ENCODE peak calls at places on chromosomes 4 and X, in seven cellular contexts. J, R, I, H, Y, P and S are unnamed samples.

GRCh38 chr4:13302876-13303275 is 181.3 kb downstream of the RAB28 start:
- DNase-seq in I (no peak), P (no peak), R (no peak), H (no peak), Y (no peak), J (no peak), S (no peak)

GRCh38 chrX:39874202-39874816 is 223.4 kb downstream of the BCOR start:
- DNase-seq in J (no peak), H (no peak), I (no peak), R (peak; percentile 91), P (no peak), Y (no peak), S (no peak)

GRCh38 chr4:82679531-82679930 is 117.7 kb upstream of the TMEM150C start:
- DNase-seq in I (no peak), Y (no peak), J (no peak), H (no peak), R (no peak), P (no peak), S (no peak)

GRCh38 chr4:87073570-87074470 is 139.0 kb downstream of the AFF1 start:
- DNase-seq in P (no peak), J (no peak), I (no peak), R (peak; percentile 93), H (peak; percentile 41), Y (no peak), S (peak; percentile 52)

GRCh38 chrX:8988456-8988855 is 45.5 kb downstream of the FAM9B start:
- DNase-seq in P (peak; percentile 0), I (no peak), R (no peak), Y (no peak), H (no peak), J (no peak), S (peak; percentile 4)

GRCh38 chrX:14718403-14718802 is 154.5 kb downstream of the FANCB start:
- DNase-seq in R (no peak), P (no peak), H (no peak), J (no peak), I (no peak), Y (no peak), S (no peak)

GRCh38 chrX:15848576-15848975 is 6.0 kb downstream of the AP1S2 start:
- DNase-seq in R (no peak), P (no peak), J (no peak), I (no peak), Y (no peak), H (no peak), S (no peak)

GRCh38 chr4:186781032-186781917 is 57.6 kb upstream of the FAT1 start:
- DNase-seq in H (no peak), Y (no peak), R (no peak), J (no peak), I (peak; percentile 66), P (peak; percentile 93), S (no peak)

GRCh38 chr4:149584703-149585102 is 230.9 kb downstream of the IQCM start:
- DNase-seq in J (no peak), H (no peak), R (no peak), I (no peak), P (no peak), Y (no peak), S (no peak)

GRCh38 chrX:150291014-150291413 is 72.1 kb upstream of the MAMLD1 start:
- DNase-seq in I (no peak), Y (no peak), R (no peak), J (no peak), H (no peak), P (no peak), S (no peak)

GRCh38 chrX:39633293-39633692 is 464.5 kb downstream of the BCOR start:
- DNase-seq in I (no peak), R (no peak), H (peak; percentile 65), Y (no peak), P (no peak), J (no peak), S (no peak)

GRCh38 chrX:130204647-130205046 is 32.9 kb downstream of the RAB33A start:
- DNase-seq in P (no peak), J (no peak), I (no peak), Y (no peak), H (no peak), R (no peak), S (no peak)

GRCh38 chr4:6395466-6396228 is 76.8 kb downstream of the PPP2R2C start:
- DNase-seq in P (no peak), I (no peak), Y (no peak), H (no peak), J (no peak), R (no peak), S (no peak)

GRCh38 chr4:156824451-156825060 is 147.0 kb downstream of the PDGFC start:
- DNase-seq in R (no peak), Y (no peak), J (no peak), P (no peak), H (no peak), I (no peak), S (no peak)

GRCh38 chrX:68978211-68978780 is 149.5 kb downstream of the EFNB1 start:
- DNase-seq in R (no peak), P (no peak), J (no peak), Y (no peak), H (no peak), I (no peak), S (peak; percentile 13)

GRCh38 chr4:150139297-150139696 is 61.1 kb downstream of the DCLK2 start:
- DNase-seq in Y (no peak), J (no peak), H (no peak), I (no peak), P (no peak), R (no peak), S (no peak)

GRCh38 chr4:143559757-143560147 is 46.2 kb downstream of the SMARCA5 start:
- DNase-seq in H (peak; percentile 53), R (no peak), I (no peak), P (no peak), J (no peak), Y (no peak), S (no peak)

GRCh38 chr4:128287159-128287870 is at the start of gene PGRMC2:
- DNase-seq in I (no peak), R (no peak), P (no peak), Y (peak; percentile 29), J (no peak), H (peak; percentile 61), S (peak; percentile 22)

GRCh38 chrX:41025926-41026325 is 59.3 kb upstream of the USP9X start:
- DNase-seq in Y (no peak), I (no peak), H (no peak), J (no peak), P (no peak), R (no peak), S (no peak)

GRCh38 chr4:13544556-13545393 is 467 bp upstream of the NKX3-2 start:
- DNase-seq in R (no peak), H (peak; percentile 87), P (peak; percentile 66), Y (peak; percentile 94), J (peak; percentile 91), I (peak; percentile 81), S (peak; percentile 88)

GRCh38 chr4:56430203-56430602 is 5.2 kb downstream of the PPAT start:
- DNase-seq in R (no peak), H (no peak), I (no peak), P (no peak), Y (no peak), J (no peak), S (no peak)

GRCh38 chrX:138710866-138711331 is 618 bp downstream of the FGF13 start:
- DNase-seq in H (no peak), Y (no peak), P (no peak), R (no peak), I (no peak), J (no peak), S (no peak)

GRCh38 chr4:39614487-39615162 is 24.0 kb downstream of the SMIM14 start:
- DNase-seq in Y (no peak), P (no peak), J (no peak), R (no peak), I (no peak), H (no peak), S (no peak)
- TF ChIP-seq JUND in Y (no peak), P (no peak), J (no peak), R (no peak), I (no peak), H (peak; percentile 57), S (no peak)

GRCh38 chr4:106092361-106093040 is 197.2 kb downstream of the NPNT start:
- DNase-seq in J (no peak), Y (no peak), P (no peak), I (no peak), H (no peak), R (no peak), S (no peak)
- TF ChIP-seq JUND in J (no peak), Y (no peak), P (no peak), I (no peak), H (no peak), R (no peak), S (no peak)

DNA sequence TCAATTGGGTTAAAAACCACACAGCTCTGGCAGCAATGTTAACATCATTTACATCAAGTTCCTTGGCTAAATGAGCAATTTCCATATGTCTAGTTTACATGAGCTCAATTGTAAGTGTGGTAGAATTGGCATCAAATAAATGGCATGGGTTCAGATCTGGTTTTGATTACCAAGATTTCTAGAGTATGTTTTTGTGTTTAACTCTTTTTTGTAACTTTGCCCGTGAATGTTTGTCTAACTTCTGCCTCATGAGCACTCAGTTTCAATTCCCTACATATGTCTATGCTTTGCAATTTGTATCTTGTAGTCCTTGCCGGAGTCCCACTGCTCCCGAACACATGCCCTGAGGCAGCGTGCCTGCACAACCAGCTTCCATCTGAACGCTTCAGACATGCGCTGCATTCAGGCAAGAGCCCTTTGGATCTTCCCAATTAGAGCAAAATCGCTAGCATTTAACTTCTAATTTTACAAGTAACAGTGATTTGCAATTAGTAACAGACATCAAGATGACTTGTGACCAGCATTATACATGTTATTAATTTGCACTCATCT is 644.4 kb downstream of the TRIML1 start:
- DNase-seq in P (no peak), I (no peak), J (no peak), Y (no peak), R (no peak), H (peak; percentile 32), S (no peak)
- TF ChIP-seq JUND in P (no peak), I (no peak), J (no peak), Y (no peak), R (no peak), H (no peak), S (no peak)

GRCh38 chrX:104662694-104663093 is 96.7 kb downstream of the IL1RAPL2 start:
- DNase-seq in P (no peak), R (no peak), Y (no peak), H (no peak), J (no peak), I (no peak), S (no peak)

GRCh38 chrX:104660092-104660491 is 94.1 kb downstream of the IL1RAPL2 start:
- DNase-seq in R (no peak), I (no peak), P (no peak), H (no peak), Y (no peak), J (no peak), S (no peak)

DNA sequence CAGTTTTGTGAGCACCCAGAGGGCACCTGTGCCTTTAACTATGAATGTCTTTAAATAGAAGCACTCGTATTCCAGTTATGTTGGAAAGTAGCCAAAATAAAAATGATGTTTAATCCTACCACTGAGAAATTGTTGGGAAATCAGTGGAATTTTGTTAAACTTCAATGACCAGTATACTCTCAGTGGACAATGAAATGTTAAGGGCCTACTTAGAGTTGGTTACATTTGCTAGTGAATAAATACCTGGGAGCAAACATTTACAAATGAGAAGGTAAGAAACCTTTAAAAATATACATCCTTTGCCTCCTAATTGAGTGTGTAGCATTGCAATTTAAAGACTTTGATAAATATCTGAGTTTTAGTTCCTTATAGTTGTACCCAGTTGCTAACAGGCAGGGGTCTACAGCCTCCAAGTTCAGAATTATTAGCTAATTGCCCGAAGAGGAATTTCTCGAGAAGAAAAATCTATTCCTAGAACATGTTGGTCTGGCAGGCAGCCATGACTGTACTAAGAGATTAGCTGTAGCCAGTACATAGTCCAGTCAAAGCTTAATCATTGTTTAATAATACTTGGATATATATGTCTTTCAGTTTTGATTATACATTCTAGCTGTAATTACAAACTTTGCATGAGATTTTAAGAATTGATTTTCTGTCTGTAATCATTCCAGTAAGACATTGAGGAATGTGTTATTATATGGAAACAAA is 93.2 kb downstream of the IL1RAPL2 start:
- DNase-seq in H (no peak), I (no peak), R (no peak), J (no peak), Y (no peak), P (no peak), S (no peak)
- TF ChIP-seq JUND in H (no peak), I (no peak), R (no peak), J (no peak), Y (no peak), P (no peak), S (no peak)